ENCODE peak calls at places on chromosomes 7 and 10, in six cellular contexts. H is neural crest cell; U is fibroblast of lung; N is HCEC 1CT; X is activated T-helper 1 cell treated with anti-CD3 and anti-CD28 coated beads, Interleukin-2, amount 50 U/mL, for 16 hours; M is dorsolateral prefrontal cortex. Q is an unnamed sample.

GRCh38 chr10:61539876-61540275 is 86.7 kb upstream of the TMEM26 start:
- DNase-seq in H (no peak), U (no peak), N (no peak), X (no peak), M (no peak), Q (no peak)

GRCh38 chr10:66799474-66799873 is 126.4 kb upstream of the LRRTM3 start:
- DNase-seq in H (no peak), U (peak), N (no peak), X (no peak), M (no peak), Q (no peak)

GRCh38 chr7:7537711-7538110 is 2.0 kb upstream of the COL28A1 start:
- DNase-seq in H (no peak), U (no peak), N (no peak), X (no peak), M (no peak), Q (no peak)

GRCh38 chr10:22231260-22231659 is 13.4 kb upstream of the EBLN1 start:
- DNase-seq in H (no peak), U (no peak), N (no peak), X (no peak), M (no peak), Q (no peak)

GRCh38 chr10:45399113-45399512 is 25.1 kb downstream of the ALOX5 start:
- DNase-seq in H (no peak), U (no peak), N (no peak), X (no peak), M (no peak), Q (no peak)

GRCh38 chr7:97094531-97094930 is 23.0 kb upstream of the SDHAF3 start:
- DNase-seq in H (no peak), U (no peak), N (no peak), X (no peak), M (no peak), Q (no peak)

GRCh38 chr10:16948335-16948734 is 131.1 kb upstream of the RSU1 start:
- DNase-seq in H (no peak), U (no peak), N (no peak), X (no peak), M (no peak), Q (no peak)

GRCh38 chr10:59079386-59080226 is 96.8 kb upstream of the PHYHIPL start:
- DNase-seq in H (no peak), U (peak), N (peak), X (no peak), M (no peak), Q (no peak)

GRCh38 chr7:31056775-31057346 is 4.8 kb downstream of the ADCYAP1R1 start:
- DNase-seq in H (no peak), U (no peak), N (no peak), X (no peak), M (no peak), Q (no peak)

GRCh38 chr7:31110331-31111108 is 58.4 kb downstream of the ADCYAP1R1 start:
- DNase-seq in H (no peak), U (no peak), N (no peak), X (no peak), M (no peak), Q (no peak)

GRCh38 chr7:133888061-133888930 is 238.8 kb upstream of the LRGUK start:
- DNase-seq in H (no peak), U (no peak), N (no peak), X (no peak), M (no peak), Q (no peak)

GRCh38 chr7:124085168-124085567 is 52.3 kb upstream of the TMEM229A start:
- DNase-seq in H (no peak), U (peak), N (no peak), X (no peak), M (peak), Q (no peak)

GRCh38 chr10:52568309-52568708 is 204.3 kb downstream of the MBL2 start:
- DNase-seq in H (no peak), U (no peak), N (no peak), X (no peak), M (no peak), Q (no peak)

GRCh38 chr7:123571684-123572083 is 14.1 kb upstream of the NDUFA5 start:
- DNase-seq in H (no peak), U (peak), N (peak), X (no peak), M (no peak), Q (no peak)